ENCODE peak calls at places on chromosomes 13 and 19, in four cellular contexts. C, G, D and E are unnamed samples.

GRCh38 chr19:10111405-10111811 is at the start of gene P2RY11:
- DNase-seq in C (peak; percentile 59), G (no peak), D (peak; percentile 69), E (peak; percentile 59)

GRCh38 chr19:15180451-15181390 is 20.1 kb downstream of the NOTCH3 start:
- DNase-seq in G (peak; percentile 45), D (no peak), C (peak; percentile 73), E (no peak)

GRCh38 chr19:31135841-31136240 is 213.4 kb downstream of the TSHZ3 start:
- DNase-seq in G (no peak), C (no peak), D (no peak), E (no peak)

GRCh38 chr13:26759156-26759906 is 1.3 kb downstream of the GPR12 start:
- DNase-seq in G (no peak), C (no peak), D (no peak), E (no peak)

GRCh38 chr19:16235811-16236710 is 38.4 kb downstream of the AP1M1 start:
- DNase-seq in D (no peak), C (no peak), G (no peak), E (no peak)

GRCh38 chr13:67367385-67367784 is 137.2 kb upstream of the PCDH9 start:
- DNase-seq in D (no peak), G (no peak), C (no peak), E (no peak)

GRCh38 chr19:40762754-40763153 is 11.8 kb downstream of the SNRPA start:
- DNase-seq in D (no peak), C (no peak), G (no peak), E (no peak)

GRCh38 chr13:74136089-74136658 is 2.0 kb upstream of the KLF12 start:
- DNase-seq in D (no peak), G (peak; percentile 42), C (peak; percentile 69), E (peak; percentile 42)

GRCh38 chr19:31149306-31149975 is 199.8 kb downstream of the TSHZ3 start:
- DNase-seq in D (no peak), G (no peak), C (no peak), E (no peak)

GRCh38 chr19:18651738-18652137 is 14.9 kb downstream of the KLHL26 start:
- DNase-seq in G (no peak), D (no peak), C (no peak), E (no peak)

GRCh38 chr19:2259331-2259730 is 3.1 kb upstream of the JSRP1 start:
- DNase-seq in C (no peak), G (no peak), D (no peak), E (no peak)

GRCh38 chr13:51681037-51681678 is 96.9 kb downstream of the WDFY2 start:
- DNase-seq in C (no peak), D (no peak), G (no peak), E (no peak)

GRCh38 chr13:52851153-52851962 is 2.9 kb upstream of the PCDH8 start:
- DNase-seq in G (peak; percentile 31), D (peak; percentile 85), C (peak; percentile 56), E (peak; percentile 15)

GRCh38 chr13:80276371-80277289 is 64.3 kb downstream of the SPRY2 start:
- DNase-seq in C (no peak), G (no peak), D (no peak), E (peak; percentile 84)

GRCh38 chr13:97000295-97000925 is 6.1 kb upstream of the OXGR1 start:
- DNase-seq in G (no peak), D (no peak), C (no peak), E (no peak)

GRCh38 chr13:75550159-75550567 is 572 bp downstream of the UCHL3 start:
- DNase-seq in C (no peak), D (no peak), G (no peak), E (no peak)

GRCh38 chr13:76937416-76937815 is 10.9 kb upstream of the ACOD1 start:
- DNase-seq in D (no peak), C (no peak), G (no peak), E (no peak)

GRCh38 chr13:97515643-97516042 is 81.7 kb downstream of the RAP2A start:
- DNase-seq in D (no peak), G (no peak), C (no peak), E (no peak)

GRCh38 chr13:35979378-35979911 is 151.7 kb downstream of the DCLK1 start:
- DNase-seq in D (no peak), G (peak; percentile 74), C (no peak), E (peak; percentile 76)

GRCh38 chr13:60617863-60618733 is 221.1 kb downstream of the TDRD3 start:
- DNase-seq in D (no peak), C (no peak), G (no peak), E (peak; percentile 28)

GRCh38 chr13:110126391-110126961 is 180.5 kb downstream of the COL4A1 start:
- DNase-seq in D (no peak), C (no peak), G (peak; percentile 71), E (peak; percentile 52)

GRCh38 chr13:29978211-29978610 is 127.8 kb upstream of the UBL3 start:
- DNase-seq in C (no peak), D (no peak), G (no peak), E (no peak)

GRCh38 chr13:109784590-109785140 is 1.7 kb downstream of the IRS2 start:
- DNase-seq in D (no peak), C (peak; percentile 88), G (peak; percentile 87), E (peak; percentile 58)

GRCh38 chr19:8515317-8515716 is 1.4 kb upstream of the ZNF414 start:
- DNase-seq in C (no peak), G (no peak), D (no peak), E (no peak)

GRCh38 chr13:75704942-75705320 is 68.8 kb downstream of the LMO7 start:
- DNase-seq in D (no peak), G (no peak), C (peak; percentile 81), E (no peak)

GRCh38 chr13:73215807-73216206 is 157.0 kb downstream of the KLF5 start:
- DNase-seq in G (no peak), D (no peak), C (peak; percentile 47), E (no peak)

GRCh38 chr19:55483681-55484361 is 1.2 kb upstream of the NAT14 start:
- DNase-seq in C (no peak), D (no peak), G (no peak), E (no peak)

GRCh38 chr13:52452470-52452869 is 2.0 kb upstream of the VPS36 start:
- DNase-seq in D (no peak), G (no peak), C (no peak), E (no peak)

GRCh38 chr19:18364826-18365528 is 21.0 kb upstream of the GDF15 start:
- DNase-seq in D (no peak), C (peak; percentile 74), G (peak; percentile 75), E (peak; percentile 77)

GRCh38 chr19:5850189-5850588 is 1.1 kb downstream of the FUT3 start:
- DNase-seq in D (no peak), G (no peak), C (peak; percentile 60), E (no peak)

GRCh38 chr19:1503089-1503924 is 9.5 kb downstream of the ADAMTSL5 start:
- DNase-seq in D (no peak), G (peak; percentile 66), C (peak; percentile 69), E (peak; percentile 30)

GRCh38 chr19:17966497-17967257 is at the start of gene KCNN1:
- DNase-seq in C (no peak), D (no peak), G (no peak), E (no peak)

GRCh38 chr19:42519108-42519507 is 9.2 kb downstream of the CEACAM1 start:
- DNase-seq in G (no peak), C (no peak), D (no peak), E (no peak)

GRCh38 chr13:25001807-25002206 is 94.1 kb upstream of the PABPC3 start:
- DNase-seq in D (no peak), C (no peak), G (no peak), E (no peak)

GRCh38 chr19:5788422-5788821 is 2.5 kb downstream of the DUS3L start:
- DNase-seq in D (no peak), C (no peak), G (no peak), E (no peak)

GRCh38 chr13:114143806-114144605 is 11.6 kb upstream of the RASA3 start:
- DNase-seq in D (no peak), C (peak; percentile 45), G (no peak), E (no peak)

GRCh38 chr19:58572026-58572817 is 913 bp downstream of the MZF1 start:
- DNase-seq in C (no peak), D (no peak), G (no peak), E (no peak)

GRCh38 chr13:36998624-36999041 is 507 bp downstream of the ALG5 start:
- DNase-seq in D (no peak), G (peak; percentile 28), C (peak; percentile 59), E (no peak)

GRCh38 chr13:35882722-35883497 is 248.3 kb downstream of the DCLK1 start:
- DNase-seq in G (no peak), D (no peak), C (no peak), E (no peak)